ENCODE peak calls at places on chromosomes 4 and X, in six cellular contexts. M, K, N, V, P and Z are unnamed samples. For H3K36me3, the result is how much of the 10 kb centered on the place peaks cover.

GRCh38 chrX:105050921-105051320 is 169.6 kb downstream of the TEX13A start:
- DNase-seq in M (no peak), K (no peak), N (no peak), V (no peak), P (no peak), Z (no peak)

GRCh38 chr4:23993373-23993772 is 103.5 kb upstream of the PPARGC1A start:
- DNase-seq in M (no peak), K (no peak), N (no peak), V (no peak), P (no peak), Z (no peak)

GRCh38 chrX:74422576-74423288 is 1.4 kb downstream of the SLC16A2 start:
- DNase-seq in M (peak), K (peak), N (peak), V (peak), P (no peak), Z (peak)

GRCh38 chr4:40621592-40622512 is 7.8 kb downstream of the RBM47 start:
- DNase-seq in M (peak), K (peak), N (peak), V (peak), P (peak), Z (peak)

GRCh38 chrX:73765776-73766465 is 202.9 kb downstream of the CHIC1 start:
- DNase-seq in M (no peak), K (peak), N (no peak), V (no peak), P (no peak), Z (no peak)

GRCh38 chrX:8879750-8880149 is 78.6 kb upstream of the FAM9A start:
- DNase-seq in M (no peak), K (no peak), N (peak), V (no peak), P (no peak), Z (no peak)

GRCh38 chr4:37780444-37781133 is 45.9 kb upstream of the PGM2 start:
- DNase-seq in M (peak), K (no peak), N (peak), V (no peak), P (no peak), Z (no peak)

GRCh38 chr4:108118505-108118904 is 50.2 kb downstream of the LEF1 start:
- DNase-seq in M (no peak), K (no peak), N (no peak), V (no peak), P (no peak), Z (no peak)

GRCh38 chr4:139214039-139214534 is 37.1 kb upstream of the ELF2 start:
- DNase-seq in M (peak), K (no peak), N (peak), V (no peak), P (no peak), Z (no peak)

GRCh38 chr4:27018076-27018475 is 157.4 kb downstream of the STIM2 start:
- DNase-seq in M (no peak), K (no peak), N (no peak), V (no peak), P (no peak), Z (no peak)

GRCh38 chr4:788006-788635 is 37.8 kb downstream of the CPLX1 start:
- DNase-seq in M (no peak), K (no peak), N (no peak), V (no peak), P (no peak), Z (no peak)

GRCh38 chr4:80143305-80143679 is 54.0 kb upstream of the PRDM8 start:
- DNase-seq in M (no peak), K (no peak), N (no peak), V (no peak), P (no peak), Z (no peak)

GRCh38 chr4:72076562-72076961 is 44.8 kb downstream of the NPFFR2 start:
- DNase-seq in M (no peak), K (no peak), N (no peak), V (no peak), P (no peak), Z (no peak)

GRCh38 chrX:110432831-110433230 is 74.2 kb downstream of the RTL9 start:
- DNase-seq in M (no peak), K (no peak), N (no peak), V (no peak), P (no peak), Z (no peak)

GRCh38 chr4:107834241-107834856 is 9.6 kb downstream of the SGMS2 start:
- DNase-seq in M (no peak), K (no peak), N (no peak), V (no peak), P (no peak), Z (no peak)

GRCh38 chr4:8261851-8262535 is 7.6 kb upstream of the HTRA3 start:
- DNase-seq in M (no peak), K (no peak), N (no peak), V (no peak), P (no peak), Z (no peak)

GRCh38 chr4:110287130-110287529 is 88.7 kb upstream of the ELOVL6 start:
- DNase-seq in M (no peak), K (no peak), N (no peak), V (no peak), P (peak), Z (no peak)

GRCh38 chr4:163350672-163351071 is 7.0 kb downstream of the NPY5R start:
- DNase-seq in M (no peak), K (no peak), N (no peak), V (no peak), P (peak), Z (no peak)

GRCh38 chr4:168129046-168129772 is 36.9 kb downstream of the ANXA10 start:
- DNase-seq in M (no peak), K (no peak), N (no peak), V (no peak), P (no peak), Z (no peak)

GRCh38 chrX:1108451-1109445 is 103.7 kb downstream of the CRLF2 start:
- DNase-seq in M (no peak), K (no peak), N (no peak), V (peak), P (no peak), Z (peak)

GRCh38 chrX:87900320-87900908 is 382.8 kb downstream of the KLHL4 start:
- DNase-seq in M (no peak), K (no peak), N (no peak), V (no peak), P (no peak), Z (no peak)

GRCh38 chr4:40736910-40737309 is 12.8 kb upstream of the NSUN7 start:
- DNase-seq in M (no peak), K (no peak), N (no peak), V (no peak), P (peak), Z (no peak)

GRCh38 chrX:143121471-143121870 is 95.7 kb downstream of the SPANXN4 start:
- DNase-seq in M (no peak), K (no peak), N (no peak), V (no peak), P (no peak), Z (no peak)

GRCh38 chr4:5164221-5164912 is 113.1 kb downstream of the STK32B start:
- DNase-seq in M (no peak), K (no peak), N (no peak), V (no peak), P (no peak), Z (no peak)

GRCh38 chr4:52780206-52780605 is 29.0 kb upstream of the ERVMER34-1 start:
- DNase-seq in M (peak), K (no peak), N (no peak), V (no peak), P (no peak), Z (no peak)

GRCh38 chr4:9808077-9808476 is 26.6 kb downstream of the DRD5 start:
- DNase-seq in M (no peak), K (no peak), N (no peak), V (no peak), P (no peak), Z (no peak)

GRCh38 chr4:76526585-76526990 is 91.6 kb downstream of the SHROOM3 start:
- DNase-seq in M (peak), K (peak), N (peak), V (no peak), P (no peak), Z (no peak)
- TF ChIP-seq POLR2A in M (no peak), K (peak), N (peak), V (no peak), P (no peak), Z (no peak)

GRCh38 chr4:184722798-184723197 is 11.1 kb downstream of the CENPU start:
- DNase-seq in M (no peak), K (no peak), N (no peak), V (no peak), P (no peak), Z (no peak)
- H3K36me3 ChIP-seq in M (under half), K (under half), N (under half), V (under half), P (under half), Z (under half)

DNA sequence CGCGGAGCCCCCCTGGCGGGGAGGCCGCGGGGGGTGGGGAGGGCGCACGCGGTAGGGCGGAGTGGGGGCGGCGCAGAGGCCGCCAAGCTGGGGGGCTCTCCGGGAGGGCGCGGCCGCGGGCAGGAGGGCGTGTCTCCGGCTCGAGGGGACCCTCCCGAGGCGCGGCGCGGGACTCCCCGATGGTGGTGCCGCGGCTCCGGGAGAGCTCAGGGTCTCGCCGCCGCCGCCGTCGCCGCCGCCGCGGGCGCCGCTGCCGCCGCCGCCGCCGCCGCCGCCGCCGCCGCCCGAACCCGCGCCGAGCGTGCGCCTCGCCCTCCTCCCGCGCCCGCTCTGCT is at the start of gene PTCHD1:
- DNase-seq in M (no peak), K (no peak), N (no peak), V (no peak), P (no peak), Z (no peak)
- H3K4me3 ChIP-seq in M (peak), K (peak), N (peak), V (peak), P (no peak), Z (peak)

DNA sequence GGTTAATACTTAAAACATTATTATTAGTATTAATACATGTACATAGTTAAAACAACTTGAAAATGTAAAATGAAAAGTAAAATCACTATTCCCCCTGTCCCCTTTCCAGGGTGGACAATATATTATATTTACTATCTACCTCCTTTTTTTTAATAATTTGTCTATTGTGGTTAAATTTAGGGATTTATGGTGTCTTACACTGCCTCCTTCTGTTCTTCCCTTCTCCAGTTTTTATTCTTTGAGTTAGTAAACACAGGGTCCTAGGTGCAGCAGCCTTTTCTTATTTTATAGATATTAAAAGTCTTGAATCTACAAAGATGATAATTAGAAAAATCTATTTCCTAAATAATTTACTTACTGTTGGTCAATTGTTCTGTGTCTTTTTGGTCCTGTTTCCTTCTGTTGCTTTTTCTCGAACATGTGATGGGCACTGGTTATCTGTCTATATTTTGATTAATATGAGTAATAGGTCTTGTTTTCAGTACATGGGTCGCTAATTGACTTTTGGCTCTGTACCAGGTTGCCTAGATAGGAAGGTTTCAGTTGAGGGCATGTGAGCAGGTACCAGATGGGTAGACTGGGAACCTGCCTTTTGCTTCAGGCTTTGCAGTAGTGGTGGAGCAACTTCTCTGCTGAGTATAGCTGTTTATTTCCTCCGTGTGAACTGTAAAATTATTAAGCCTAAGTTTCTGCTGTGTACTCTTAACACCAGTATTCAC is 1.1 kb downstream of the NUDT9 start:
- DNase-seq in M (no peak), K (no peak), N (no peak), V (no peak), P (no peak), Z (no peak)
- TF ChIP-seq POLR2A in M (no peak), K (no peak), N (no peak), V (no peak), P (no peak), Z (no peak)

DNA sequence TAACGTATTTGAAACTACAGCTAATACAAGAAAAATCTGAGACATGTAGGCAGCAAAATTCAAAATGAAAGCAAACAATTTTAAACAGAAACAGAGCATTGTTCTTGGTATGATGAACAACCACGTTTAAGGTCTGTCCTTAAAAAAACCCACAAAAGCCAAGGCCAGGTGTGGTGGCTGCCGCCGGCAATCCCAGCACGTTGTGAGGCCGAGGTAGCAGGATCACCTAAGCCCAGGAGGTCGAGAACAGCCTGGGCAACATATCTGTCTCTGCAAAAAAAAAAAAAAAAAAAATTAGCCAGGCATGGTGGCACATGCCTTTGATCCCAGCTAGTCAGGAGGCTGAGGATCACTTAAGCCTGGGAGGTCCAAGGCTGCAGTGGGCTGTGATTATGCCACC is 13.7 kb downstream of the RWDD4 start:
- DNase-seq in M (no peak), K (no peak), N (no peak), V (no peak), P (no peak), Z (no peak)
- H3K36me3 ChIP-seq in M (under half), K (half or more), N (under half), V (under half), P (under half), Z (half or more)

GRCh38 chr4:76377481-76377901 is 43.5 kb downstream of the CCDC158 start:
- DNase-seq in M (no peak), K (no peak), N (no peak), V (no peak), P (no peak), Z (no peak)
- H3K4me3 ChIP-seq in M (no peak), K (no peak), N (no peak), V (no peak), P (no peak), Z (no peak)

GRCh38 chrX:38327007-38327774 is at the start of gene RPGR:
- DNase-seq in M (peak), K (peak), N (peak), V (peak), P (peak), Z (peak)
- TF ChIP-seq POLR2A in M (no peak), K (peak), N (no peak), V (no peak), P (no peak), Z (no peak)